ENCODE peak calls at places on chromosome 22, in six cellular contexts. M is heart left ventricle, U is GM12865, L is neural crest cell, O is nephron progenitor cell, Z is cardiac fibroblast. B is an unnamed sample.

GRCh38 chr22:21961886-21962654 is 9.4 kb upstream of the PPM1F start:
- DNase-seq in M (no peak), U (no peak), L (no peak), O (no peak), Z (peak), B (peak)

GRCh38 chr22:38014083-38014482 is 29.7 kb upstream of the SOX10 start:
- DNase-seq in M (no peak), U (no peak), L (no peak), O (no peak), Z (no peak), B (no peak)

GRCh38 chr22:18088825-18089568 is 11.2 kb downstream of the PEX26 start:
- DNase-seq in M (no peak), U (peak), L (no peak), O (no peak), Z (no peak), B (no peak)

GRCh38 chr22:30781271-30781875 is 86.7 kb downstream of the OSBP2 start:
- DNase-seq in M (no peak), U (no peak), L (no peak), O (no peak), Z (no peak), B (no peak)

GRCh38 chr22:44540756-44541670 is 43.0 kb upstream of the RTL6 start:
- DNase-seq in M (no peak), U (no peak), L (no peak), O (no peak), Z (peak), B (no peak)

GRCh38 chr22:33811686-33812085 is 108.6 kb downstream of the LARGE1 start:
- DNase-seq in M (peak), U (no peak), L (no peak), O (peak), Z (peak), B (no peak)

GRCh38 chr22:47281126-47282106 is 519.0 kb downstream of the TBC1D22A start:
- DNase-seq in M (no peak), U (no peak), L (no peak), O (no peak), Z (no peak), B (no peak)

GRCh38 chr22:35630891-35631290 is 13.8 kb upstream of the MB start:
- DNase-seq in M (no peak), U (no peak), L (no peak), O (no peak), Z (no peak), B (no peak)

GRCh38 chr22:30333707-30334087 is 7.0 kb upstream of the TBC1D10A start:
- DNase-seq in M (no peak), U (no peak), L (no peak), O (no peak), Z (no peak), B (no peak)

GRCh38 chr22:35630387-35630793 is 13.3 kb upstream of the MB start:
- DNase-seq in M (no peak), U (no peak), L (no peak), O (no peak), Z (peak), B (no peak)

GRCh38 chr22:24400037-24400725 is 27.2 kb upstream of the ADORA2A start:
- DNase-seq in M (no peak), U (peak), L (no peak), O (no peak), Z (no peak), B (no peak)

GRCh38 chr22:20312396-20313191 is 7.3 kb downstream of the DGCR6L start:
- DNase-seq in M (no peak), U (no peak), L (no peak), O (no peak), Z (no peak), B (no peak)

GRCh38 chr22:46614070-46614931 is 5.9 kb upstream of the GRAMD4 start:
- DNase-seq in M (no peak), U (peak), L (no peak), O (no peak), Z (no peak), B (no peak)

GRCh38 chr22:34897126-34897525 is 168.8 kb upstream of the ISX start:
- DNase-seq in M (no peak), U (no peak), L (no peak), O (no peak), Z (no peak), B (no peak)

GRCh38 chr22:28181332-28181731 is 262.3 kb upstream of the PITPNB start:
- DNase-seq in M (no peak), U (no peak), L (no peak), O (no peak), Z (peak), B (no peak)

GRCh38 chr22:19641254-19641982 is 72.9 kb upstream of the SEPTIN5 start:
- DNase-seq in M (no peak), U (no peak), L (peak), O (peak), Z (no peak), B (peak)

GRCh38 chr22:28102413-28102812 is 183.4 kb upstream of the PITPNB start:
- DNase-seq in M (no peak), U (no peak), L (no peak), O (no peak), Z (no peak), B (no peak)

GRCh38 chr22:29344137-29344536 is 28.6 kb upstream of the RASL10A start:
- DNase-seq in M (peak), U (no peak), L (no peak), O (no peak), Z (peak), B (peak)

GRCh38 chr22:19533049-19533626 is 8.9 kb upstream of the CLDN5 start:
- DNase-seq in M (no peak), U (no peak), L (no peak), O (no peak), Z (no peak), B (no peak)

GRCh38 chr22:19741053-19741452 is 17.7 kb downstream of the GP1BB start:
- DNase-seq in M (no peak), U (no peak), L (no peak), O (no peak), Z (no peak), B (no peak)

GRCh38 chr22:29307658-29308147 is 1.3 kb downstream of the GAS2L1 start:
- DNase-seq in M (no peak), U (no peak), L (no peak), O (no peak), Z (no peak), B (no peak)

GRCh38 chr22:28544431-28544868 is 135.2 kb downstream of the TTC28 start:
- DNase-seq in M (no peak), U (no peak), L (no peak), O (no peak), Z (no peak), B (peak)

GRCh38 chr22:21842946-21843345 is 24.5 kb downstream of the MAPK1 start:
- DNase-seq in M (no peak), U (no peak), L (no peak), O (no peak), Z (no peak), B (no peak)

GRCh38 chr22:19321757-19322156 is 30.2 kb upstream of the CLTCL1 start:
- DNase-seq in M (no peak), U (no peak), L (no peak), O (no peak), Z (no peak), B (no peak)

GRCh38 chr22:45296628-45297297 is 12.0 kb downstream of the UPK3A start:
- DNase-seq in M (no peak), U (peak), L (no peak), O (no peak), Z (no peak), B (no peak)

GRCh38 chr22:20437253-20438065 is at the start of gene SCARF2:
- DNase-seq in M (peak), U (no peak), L (peak), O (peak), Z (peak), B (no peak)

GRCh38 chr22:26646158-26646557 is 11.2 kb upstream of the MIAT start:
- DNase-seq in M (no peak), U (no peak), L (no peak), O (no peak), Z (peak), B (no peak)

GRCh38 chr22:32336185-32336603 is 21.5 kb upstream of the RFPL3 start:
- DNase-seq in M (no peak), U (no peak), L (no peak), O (no peak), Z (no peak), B (no peak)

GRCh38 chr22:37538590-37539357 is 19.6 kb upstream of the CARD10 start:
- DNase-seq in M (peak), U (peak), L (peak), O (peak), Z (peak), B (peak)

GRCh38 chr22:33906954-33907353 is 13.3 kb downstream of the LARGE1 start:
- DNase-seq in M (no peak), U (no peak), L (no peak), O (no peak), Z (no peak), B (no peak)

GRCh38 chr22:50338042-50338573 is 5.0 kb upstream of the PPP6R2 start:
- DNase-seq in M (no peak), U (no peak), L (no peak), O (no peak), Z (no peak), B (no peak)

GRCh38 chr22:27260087-27260730 is 541.3 kb downstream of the MN1 start:
- DNase-seq in M (no peak), U (no peak), L (no peak), O (no peak), Z (no peak), B (no peak)

GRCh38 chr22:23533328-23533762 is 46.7 kb downstream of the IGLL1 start:
- DNase-seq in M (no peak), U (no peak), L (peak), O (peak), Z (peak), B (peak)

GRCh38 chr22:31537019-31537535 is 40.7 kb downstream of the SFI1 start:
- DNase-seq in M (no peak), U (peak), L (no peak), O (no peak), Z (no peak), B (no peak)

GRCh38 chr22:36671398-36671797 is 32.2 kb downstream of the CACNG2 start:
- DNase-seq in M (no peak), U (no peak), L (no peak), O (no peak), Z (no peak), B (no peak)

GRCh38 chr22:49028111-49028510 is 799.6 kb downstream of the BRD1 start:
- DNase-seq in M (no peak), U (no peak), L (no peak), O (no peak), Z (no peak), B (no peak)

GRCh38 chr22:49025791-49026475 is 801.7 kb downstream of the BRD1 start:
- DNase-seq in M (no peak), U (no peak), L (no peak), O (no peak), Z (no peak), B (no peak)

GRCh38 chr22:49024775-49025440 is 802.8 kb downstream of the BRD1 start:
- DNase-seq in M (no peak), U (no peak), L (no peak), O (no peak), Z (no peak), B (no peak)

GRCh38 chr22:49027122-49027670 is 800.5 kb downstream of the BRD1 start:
- DNase-seq in M (no peak), U (no peak), L (no peak), O (no peak), Z (no peak), B (no peak)

GRCh38 chr22:49026476-49027121 is 801.1 kb downstream of the BRD1 start:
- DNase-seq in M (no peak), U (no peak), L (no peak), O (no peak), Z (no peak), B (no peak)
- TF ChIP-seq CTCF in M (no peak), U (no peak), L (peak), O (peak), Z (no peak), B (no peak)

GRCh38 chr22:39999144-39999757 is 4.5 kb downstream of the FAM83F start:
- DNase-seq in M (no peak), U (peak), L (no peak), O (peak), Z (peak), B (peak)
- TF ChIP-seq CTCF in M (no peak), U (peak), L (no peak), O (no peak), Z (peak), B (no peak)

DNA sequence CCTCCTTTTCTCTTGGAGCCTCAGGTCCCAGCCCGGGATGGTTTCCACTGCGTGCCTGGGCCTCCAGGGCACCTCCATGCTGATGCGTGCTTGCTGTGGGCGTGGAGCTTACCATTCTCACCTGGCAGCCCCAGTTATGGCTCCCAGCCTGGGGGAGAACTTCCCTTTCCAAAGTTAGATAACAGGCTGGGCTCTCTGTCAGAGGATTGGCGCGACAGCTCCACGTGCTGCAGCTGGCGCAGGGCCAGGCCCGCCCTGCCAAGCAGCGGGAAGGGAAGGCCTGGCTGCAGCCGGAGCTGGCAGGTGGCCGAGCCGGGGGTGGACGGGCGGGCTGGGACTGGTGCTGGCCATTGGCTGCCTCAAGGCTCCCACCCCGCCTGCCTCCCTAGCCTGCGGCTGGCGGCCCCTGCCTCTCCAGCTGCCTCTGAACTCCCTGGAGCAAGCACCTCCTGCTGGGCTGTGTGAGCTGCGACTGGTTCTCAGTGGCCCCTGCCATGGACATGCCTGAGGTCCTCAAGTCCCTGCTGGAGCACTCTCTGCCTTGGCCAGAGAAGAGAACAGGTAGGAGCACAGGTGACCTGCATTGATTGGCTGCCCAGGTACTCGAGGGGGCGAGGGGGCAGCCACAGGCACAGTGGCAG is 14.6 kb upstream of the TEF start:
- DNase-seq in M (peak), U (no peak), L (peak), O (peak), Z (peak), B (peak)
- TF ChIP-seq CTCF in M (peak), U (no peak), L (no peak), O (no peak), Z (peak), B (no peak)

GRCh38 chr22:43088979-43089717 is at the start of gene TTLL1:
- DNase-seq in M (peak), U (peak), L (peak), O (peak), Z (peak), B (peak)
- TF ChIP-seq CTCF in M (no peak), U (no peak), L (no peak), O (no peak), Z (peak), B (no peak)

GRCh38 chr22:39234867-39235687 is 9.7 kb downstream of the PDGFB start:
- DNase-seq in M (peak), U (no peak), L (no peak), O (no peak), Z (no peak), B (no peak)
- TF ChIP-seq CTCF in M (no peak), U (no peak), L (no peak), O (no peak), Z (no peak), B (no peak)

DNA sequence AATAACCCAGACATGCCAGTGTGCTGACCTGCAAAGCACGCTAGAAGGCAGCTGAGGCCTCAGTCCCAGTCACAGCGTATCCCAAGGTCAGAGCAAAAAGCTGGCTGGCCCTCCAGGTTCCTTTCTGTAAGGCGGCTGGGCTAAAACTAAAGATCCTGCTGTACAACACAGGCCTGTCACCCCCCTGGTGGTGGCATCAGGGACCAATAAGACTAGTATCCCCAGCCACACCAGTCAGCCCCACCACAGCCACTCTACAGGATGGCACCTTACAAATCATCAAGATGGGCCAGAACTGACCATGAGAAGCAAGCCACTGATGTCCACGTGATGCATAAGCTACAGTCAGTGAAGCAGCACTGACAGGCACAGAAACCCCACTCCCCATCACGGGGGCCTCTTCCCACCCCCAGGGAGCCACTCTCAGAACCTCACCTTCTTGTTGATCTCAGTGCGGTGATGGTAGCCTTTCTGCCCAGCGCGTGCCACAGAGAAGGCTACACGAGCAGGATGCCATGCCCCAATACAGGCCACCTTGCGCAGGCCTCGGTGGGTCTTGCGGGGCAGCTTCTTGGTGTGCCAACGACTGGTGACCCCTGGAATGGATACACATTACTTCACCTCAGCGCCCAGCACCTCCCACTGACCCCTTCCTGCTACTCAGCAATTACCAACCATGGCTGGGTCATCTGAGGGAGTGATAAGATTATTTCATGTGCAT is 5.0 kb downstream of the RPL3 start:
- DNase-seq in M (peak), U (peak), L (no peak), O (no peak), Z (no peak), B (no peak)
- TF ChIP-seq CTCF in M (no peak), U (no peak), L (peak), O (no peak), Z (no peak), B (no peak)

B was measured in Calu3.